ENCODE peak calls at places on chromosomes 7 and 10, in nine cellular contexts. A is NCI-H1092 treated with DMSO at 0.1 percent for 48 hours, Q is NCI-H69, N is thoracic aorta, K is T-helper 17 cell, Y is heart right ventricle, X is progenitor cell of endocrine pancreas, L is lung, P is NCI-H2081. S is an unnamed sample.

GRCh38 chr7:33868151-33868550 is 37.2 kb upstream of the BMPER start:
- DNase-seq in N (no peak), A (no peak), Q (no peak), P (no peak), X (no peak), Y (no peak), L (no peak), K (no peak), S (peak)

GRCh38 chr7:3042861-3043489 is 692 bp downstream of the CARD11 start:
- DNase-seq in P (no peak), K (peak), L (no peak), A (no peak), Y (no peak), Q (no peak), X (no peak), N (no peak), S (peak)

GRCh38 chr10:36899652-36900051 is 225.7 kb upstream of the ANKRD30A start:
- DNase-seq in L (no peak), A (no peak), N (no peak), X (no peak), P (no peak), Y (no peak), Q (no peak), K (no peak), S (no peak)

GRCh38 chr7:77393954-77394353 is 22.2 kb downstream of the GSAP start:
- DNase-seq in A (no peak), N (no peak), P (no peak), Q (no peak), Y (no peak), X (no peak), L (no peak), K (no peak), S (no peak)

GRCh38 chr10:79411546-79412495 is 33.6 kb downstream of the ZCCHC24 start:
- DNase-seq in X (no peak), L (no peak), A (no peak), K (no peak), Y (peak), N (no peak), P (no peak), Q (peak), S (no peak)

GRCh38 chr7:1225462-1226154 is 7.1 kb upstream of the UNCX start:
- DNase-seq in X (no peak), K (peak), L (no peak), A (no peak), N (no peak), P (no peak), Q (peak), Y (no peak), S (no peak)

GRCh38 chr7:130273863-130274262 is 7.2 kb downstream of the CPA2 start:
- DNase-seq in N (no peak), P (peak), L (no peak), Q (peak), K (no peak), X (no peak), A (peak), Y (no peak), S (no peak)

GRCh38 chr7:108425876-108426275 is 30.4 kb downstream of the NRCAM start:
- DNase-seq in Q (no peak), X (no peak), L (no peak), A (no peak), P (no peak), Y (no peak), N (no peak), K (no peak), S (no peak)

GRCh38 chr7:32587431-32587948 is 92.2 kb downstream of the AVL9 start:
- DNase-seq in N (no peak), X (no peak), K (no peak), L (no peak), P (no peak), Q (no peak), Y (no peak), A (no peak), S (peak)

GRCh38 chr7:2478387-2478760 is 2.2 kb upstream of the GRIFIN start:
- DNase-seq in K (no peak), P (no peak), Y (peak), Q (no peak), A (peak), X (no peak), L (peak), N (no peak), S (peak)

GRCh38 chr7:63789378-63790176 is 209.1 kb upstream of the ZNF722 start:
- DNase-seq in Y (no peak), Q (no peak), P (no peak), N (no peak), L (no peak), A (no peak), X (no peak), K (no peak), S (no peak)

GRCh38 chr7:152859781-152860191 is 100.2 kb downstream of the ACTR3B start:
- DNase-seq in K (no peak), Q (peak), Y (no peak), L (no peak), A (no peak), N (no peak), P (no peak), X (no peak), S (peak)

GRCh38 chr10:101655581-101655980 is 39.4 kb downstream of the FBXW4 start:
- DNase-seq in Y (no peak), K (no peak), X (no peak), N (no peak), A (no peak), L (no peak), P (no peak), Q (no peak), S (no peak)

GRCh38 chr10:110356628-110357245 is 52.0 kb upstream of the SMNDC1 start:
- DNase-seq in Y (no peak), X (no peak), A (no peak), L (no peak), Q (no peak), N (no peak), P (no peak), K (peak), S (peak)

GRCh38 chr10:58981051-58981450 is 195.4 kb upstream of the PHYHIPL start:
- DNase-seq in A (no peak), L (no peak), X (no peak), Q (peak), N (no peak), Y (no peak), P (no peak), K (no peak), S (no peak)

GRCh38 chr7:98616381-98617050 is 569 bp upstream of the NPTX2 start:
- DNase-seq in L (no peak), K (no peak), X (no peak), Y (no peak), P (no peak), A (peak), Q (peak), N (no peak), S (no peak)

GRCh38 chr7:151927011-151927410 is 29.2 kb upstream of the GALNTL5 start:
- DNase-seq in A (no peak), P (no peak), X (no peak), Y (no peak), L (no peak), N (no peak), Q (no peak), K (no peak), S (no peak)

GRCh38 chr10:3978174-3978573 is 193.2 kb upstream of the KLF6 start:
- DNase-seq in Y (no peak), Q (no peak), K (no peak), N (no peak), A (no peak), P (no peak), L (no peak), X (no peak), S (peak)

GRCh38 chr10:1400129-1400865 is 337.0 kb downstream of the ADARB2 start:
- DNase-seq in X (no peak), Q (no peak), N (no peak), A (no peak), P (no peak), L (no peak), Y (no peak), K (no peak), S (peak)

GRCh38 chr7:66837007-66837406 is 84.0 kb upstream of the TMEM248 start:
- DNase-seq in K (no peak), P (peak), X (no peak), L (no peak), Y (no peak), A (no peak), N (no peak), Q (peak), S (peak)

GRCh38 chr7:23018747-23019146 is 4.8 kb upstream of the HYCC1 start:
- DNase-seq in A (no peak), N (no peak), Y (no peak), X (no peak), L (no peak), K (no peak), P (no peak), Q (peak), S (no peak)

GRCh38 chr7:2638224-2638991 is 6.6 kb downstream of the TTYH3 start:
- DNase-seq in A (no peak), X (no peak), L (no peak), K (no peak), Y (peak), N (no peak), Q (no peak), P (no peak), S (peak)

GRCh38 chr10:21519981-21520436 is 5.5 kb downstream of the SKIDA1 start:
- DNase-seq in P (no peak), N (no peak), Y (no peak), Q (peak), L (no peak), K (no peak), X (no peak), A (peak), S (peak)

GRCh38 chr10:9613338-9613737 is 1404.3 kb upstream of the CELF2 start:
- DNase-seq in A (no peak), Q (no peak), N (no peak), L (no peak), K (no peak), X (no peak), P (no peak), Y (no peak), S (no peak)

GRCh38 chr7:142112086-142112485 is 568 bp downstream of the MGAM2 start:
- DNase-seq in L (no peak), P (no peak), A (no peak), X (no peak), Y (no peak), N (no peak), Q (peak), K (no peak), S (no peak)

GRCh38 chr10:29379208-29379607 is 90.3 kb downstream of the LYZL1 start:
- DNase-seq in A (peak), L (no peak), P (no peak), Y (no peak), K (no peak), N (no peak), Q (no peak), X (no peak), S (no peak)

GRCh38 chr10:58868736-58869435 is 307.6 kb upstream of the PHYHIPL start:
- DNase-seq in Y (no peak), L (no peak), X (no peak), K (no peak), A (no peak), N (no peak), Q (peak), P (no peak), S (no peak)

GRCh38 chr10:576130-576465 is 113.4 kb downstream of the DIP2C start:
- DNase-seq in N (no peak), K (no peak), P (no peak), Y (no peak), L (no peak), A (no peak), Q (no peak), X (no peak), S (peak)

GRCh38 chr10:110474017-110474416 is 23.7 kb upstream of the DUSP5 start:
- DNase-seq in A (no peak), Y (no peak), N (no peak), L (no peak), P (no peak), X (no peak), K (no peak), Q (no peak), S (no peak)

GRCh38 chr7:129771201-129771927 is 159.8 kb downstream of the NRF1 start:
- DNase-seq in N (no peak), Y (no peak), X (no peak), K (no peak), A (no peak), P (no peak), Q (no peak), L (no peak), S (no peak)

GRCh38 chr10:119421887-119422684 is 120.4 kb downstream of the RGS10 start:
- DNase-seq in Q (peak), N (no peak), K (no peak), X (no peak), L (no peak), A (no peak), Y (peak), P (no peak), S (no peak)

GRCh38 chr7:158411232-158411950 is 176.2 kb downstream of the PTPRN2 start:
- DNase-seq in L (no peak), Q (no peak), P (no peak), X (no peak), K (no peak), Y (no peak), N (no peak), A (no peak), S (no peak)

GRCh38 chr7:47350425-47350824 is 231.5 kb downstream of the TNS3 start:
- DNase-seq in K (no peak), N (no peak), L (no peak), X (no peak), P (no peak), A (no peak), Y (no peak), Q (no peak), S (no peak)

GRCh38 chr7:1669954-1670893 is at the start of gene ELFN1:
- DNase-seq in K (no peak), L (no peak), P (no peak), X (peak), A (peak), Q (peak), N (no peak), Y (peak), S (no peak)

GRCh38 chr10:71963756-71964668 is at the start of gene CHST3:
- DNase-seq in X (peak), A (no peak), Q (peak), K (no peak), L (peak), P (no peak), N (no peak), Y (peak), S (peak)

GRCh38 chr7:158292948-158293347 is 294.7 kb downstream of the PTPRN2 start:
- DNase-seq in K (no peak), P (no peak), L (no peak), A (no peak), Q (no peak), N (no peak), X (no peak), Y (no peak), S (no peak)